ENCODE peak calls at places on chromosome 1, in five cellular contexts. Z is GM23248, W is NCI-H1105 treated with DMSO at 0.1 percent for 48 hours, M is left lobe of liver, O is H4. J is an unnamed sample.
A peak's percentile ranks its signal among the peaks of the same experiment; 100 is the strongest.

GRCh38 chr1:28173151-28173979 is 3.1 kb downstream of the PTAFR start:
- DNase-seq in Z (peak; percentile 17), W (no peak), M (no peak), O (peak; percentile 49), J (no peak)

GRCh38 chr1:6247651-6248050 is 3.7 kb downstream of the HES3 start:
- DNase-seq in Z (no peak), W (no peak), M (no peak), O (no peak), J (peak; percentile 46)

GRCh38 chr1:204928671-204929486 is 58.2 kb downstream of the NFASC start:
- DNase-seq in Z (no peak), W (no peak), M (no peak), O (no peak), J (no peak)

GRCh38 chr1:59903136-59903754 is 23.3 kb downstream of the CYP2J2 start:
- DNase-seq in Z (peak; percentile 29), W (peak; percentile 3), M (no peak), O (peak; percentile 27), J (no peak)

GRCh38 chr1:77671836-77672235 is 10.6 kb downstream of the ZZZ3 start:
- DNase-seq in Z (peak; percentile 74), W (no peak), M (no peak), O (no peak), J (no peak)

GRCh38 chr1:84782311-84782771 is 92.1 kb upstream of the SSX2IP start:
- DNase-seq in Z (peak; percentile 70), W (peak; percentile 60), M (peak; percentile 77), O (no peak), J (peak; percentile 82)

GRCh38 chr1:16965486-16966067 is 14.8 kb downstream of the MFAP2 start:
- DNase-seq in Z (no peak), W (no peak), M (no peak), O (no peak), J (no peak)

GRCh38 chr1:108877324-108877812 is 583 bp downstream of the GPSM2 start:
- DNase-seq in Z (peak; percentile 81), W (peak; percentile 39), M (no peak), O (peak; percentile 13), J (no peak)

GRCh38 chr1:6130596-6130995 is 49.5 kb downstream of the CHD5 start:
- DNase-seq in Z (no peak), W (no peak), M (no peak), O (no peak), J (peak; percentile 27)

GRCh38 chr1:92960395-92961130 is 699 bp downstream of the DIPK1A start:
- DNase-seq in Z (peak; percentile 94), W (peak; percentile 83), M (peak; percentile 79), O (peak; percentile 72), J (peak; percentile 55)

GRCh38 chr1:221699582-221700519 is 42.0 kb downstream of the DUSP10 start:
- DNase-seq in Z (peak; percentile 65), W (no peak), M (no peak), O (no peak), J (no peak)

GRCh38 chr1:160032165-160032827 is 506 bp upstream of the PIGM start:
- DNase-seq in Z (peak; percentile 38), W (peak; percentile 24), M (no peak), O (no peak), J (no peak)

GRCh38 chr1:77744576-77744975 is 15.1 kb downstream of the USP33 start:
- DNase-seq in Z (no peak), W (no peak), M (no peak), O (no peak), J (no peak)

GRCh38 chr1:83901547-83902155 is 97.3 kb downstream of the TTLL7 start:
- DNase-seq in Z (peak; percentile 92), W (no peak), M (peak; percentile 72), O (peak; percentile 48), J (peak; percentile 16)

J was measured in right lobe of liver.